ENCODE peak calls at places on chromosomes 2 and 18, in nine cellular contexts. J, Q, A, F, W, C, O, Y and Z are unnamed samples.
A peak's percentile ranks its signal among the peaks of the same experiment; 100 is the strongest.

GRCh38 chr2:14634885-14635871 is 2.7 kb downstream of the LRATD1 start:
- DNase-seq in Q (peak; percentile 61), A (no peak), W (peak; percentile 74), J (peak; percentile 75), F (peak; percentile 52), Y (no peak), O (peak; percentile 75), C (peak; percentile 70), Z (peak; percentile 77)

GRCh38 chr2:230908595-230909191 is 16.3 kb downstream of the GPR55 start:
- DNase-seq in W (no peak), C (peak; percentile 27), Q (peak; percentile 85), Y (peak; percentile 87), J (no peak), O (no peak), A (peak; percentile 1), F (peak; percentile 85), Z (no peak)

GRCh38 chr2:99961567-99961913 is 180.8 kb downstream of the AFF3 start:
- DNase-seq in A (no peak), F (no peak), W (no peak), Y (no peak), J (no peak), Q (no peak), O (no peak), C (no peak), Z (no peak)

GRCh38 chr2:101802329-101802728 is 104.8 kb downstream of the MAP4K4 start:
- DNase-seq in W (no peak), C (no peak), Q (no peak), Y (no peak), J (no peak), A (no peak), O (no peak), F (no peak), Z (peak; percentile 43)

GRCh38 chr18:23730850-23731249 is 41.6 kb downstream of the LAMA3 start:
- DNase-seq in F (no peak), A (no peak), J (no peak), O (no peak), Q (no peak), W (no peak), Y (no peak), C (no peak), Z (no peak)

GRCh38 chr2:226023383-226023782 is 623.9 kb downstream of the NYAP2 start:
- DNase-seq in A (peak; percentile 9), W (no peak), Q (no peak), F (no peak), J (no peak), Y (no peak), C (no peak), O (no peak), Z (no peak)

GRCh38 chr2:120893874-120894584 is 158.4 kb downstream of the GLI2 start:
- DNase-seq in C (no peak), A (no peak), W (peak; percentile 83), O (no peak), J (peak; percentile 45), Y (no peak), Q (no peak), F (no peak), Z (peak; percentile 22)

GRCh38 chr18:63626431-63626830 is 17.6 kb downstream of the SERPINB4 start:
- DNase-seq in O (no peak), J (no peak), F (no peak), Y (no peak), W (no peak), A (no peak), C (no peak), Q (no peak), Z (no peak)

GRCh38 chr2:141869572-141869971 is 261.2 kb downstream of the LRP1B start:
- DNase-seq in F (no peak), Q (no peak), W (no peak), Y (no peak), C (no peak), O (no peak), J (no peak), A (no peak), Z (no peak)

GRCh38 chr2:164522561-164522981 is 98.7 kb downstream of the GRB14 start:
- DNase-seq in O (no peak), Y (no peak), F (no peak), C (no peak), J (no peak), A (no peak), W (no peak), Q (no peak), Z (no peak)

GRCh38 chr2:43848174-43848573 is 9.4 kb downstream of the ABCG8 start:
- DNase-seq in Q (peak; percentile 28), O (no peak), J (no peak), Y (no peak), C (no peak), F (no peak), W (no peak), A (no peak), Z (no peak)

GRCh38 chr2:64359892-64360657 is 93.9 kb upstream of the LGALSL start:
- DNase-seq in F (peak; percentile 92), Q (peak; percentile 95), W (peak; percentile 43), C (peak; percentile 83), A (peak; percentile 64), Y (peak; percentile 81), J (peak; percentile 13), O (peak; percentile 45), Z (peak; percentile 59)

GRCh38 chr18:46477425-46478011 is 179.5 kb downstream of the LOXHD1 start:
- DNase-seq in O (no peak), A (no peak), J (no peak), C (no peak), W (no peak), F (no peak), Q (no peak), Y (no peak), Z (no peak)

GRCh38 chr2:48530033-48530804 is at the start of gene STON1:
- DNase-seq in Y (peak; percentile 72), C (peak; percentile 72), Q (peak; percentile 50), O (peak; percentile 71), J (peak; percentile 53), W (peak; percentile 72), F (peak; percentile 65), A (peak; percentile 57), Z (peak; percentile 50)

GRCh38 chr2:144456680-144457079 is 63.2 kb downstream of the ZEB2 start:
- DNase-seq in Y (no peak), A (no peak), C (no peak), W (no peak), J (peak; percentile 63), Q (peak; percentile 98), O (no peak), F (peak; percentile 89), Z (no peak)

GRCh38 chr18:6982398-6982797 is 135.2 kb downstream of the LAMA1 start:
- DNase-seq in O (no peak), Q (no peak), Y (no peak), W (no peak), J (no peak), A (no peak), C (no peak), F (no peak), Z (no peak)

GRCh38 chr2:54516842-54517241 is 60.7 kb downstream of the SPTBN1 start:
- DNase-seq in F (no peak), O (no peak), C (no peak), W (no peak), J (no peak), A (no peak), Q (no peak), Y (no peak), Z (no peak)

GRCh38 chr2:186848873-186849578 is at the start of gene ZSWIM2:
- DNase-seq in O (peak; percentile 32), J (peak; percentile 83), Q (peak; percentile 98), F (peak; percentile 95), Y (no peak), C (peak; percentile 64), W (peak; percentile 93), A (no peak), Z (peak; percentile 69)

GRCh38 chr2:177165731-177166711 is 46.6 kb upstream of the HNRNPA3 start:
- DNase-seq in C (no peak), O (peak; percentile 18), F (peak; percentile 71), J (no peak), Y (no peak), W (no peak), A (peak; percentile 91), Q (peak; percentile 59), Z (no peak)

GRCh38 chr18:46470714-46471113 is 186.3 kb downstream of the LOXHD1 start:
- DNase-seq in O (no peak), J (no peak), A (no peak), F (no peak), Y (no peak), C (no peak), Q (no peak), W (no peak), Z (no peak)

GRCh38 chr2:9406529-9407362 is 16.6 kb downstream of the ITGB1BP1 start:
- DNase-seq in Y (peak; percentile 39), Q (no peak), A (no peak), F (no peak), O (no peak), W (no peak), C (no peak), J (no peak), Z (no peak)

GRCh38 chr2:156445311-156446218 is 9.4 kb downstream of the GPD2 start:
- DNase-seq in O (no peak), J (no peak), C (no peak), W (no peak), A (no peak), F (peak; percentile 87), Q (peak; percentile 85), Y (no peak), Z (no peak)

GRCh38 chr18:12996661-12997292 is 5.6 kb downstream of the CEP192 start:
- DNase-seq in C (no peak), Y (no peak), Q (no peak), O (no peak), A (no peak), J (no peak), W (no peak), F (no peak), Z (no peak)

GRCh38 chr2:172931923-172932520 is 143.6 kb upstream of the MAP3K20 start:
- DNase-seq in C (peak; percentile 51), F (peak; percentile 88), W (peak; percentile 68), O (peak; percentile 69), Q (peak; percentile 71), Y (peak; percentile 78), A (peak; percentile 75), J (peak; percentile 82), Z (peak; percentile 54)

GRCh38 chr2:234949762-234950434 is 1.9 kb upstream of the SH3BP4 start:
- DNase-seq in Q (peak; percentile 100), F (peak; percentile 88), A (peak; percentile 42), W (no peak), C (no peak), O (no peak), J (no peak), Y (no peak), Z (no peak)

GRCh38 chr18:46034230-46034629 is 37.8 kb downstream of the PSTPIP2 start:
- DNase-seq in O (no peak), A (no peak), W (no peak), F (peak; percentile 74), J (no peak), C (no peak), Q (peak; percentile 50), Y (no peak), Z (no peak)

GRCh38 chr2:46784278-46784677 is 131.3 kb downstream of the MCFD2 start:
- DNase-seq in Y (no peak), C (no peak), J (no peak), A (no peak), W (no peak), F (no peak), Q (no peak), O (no peak), Z (no peak)

GRCh38 chr2:182593394-182593707 is 122.7 kb upstream of the DNAJC10 start:
- DNase-seq in Q (peak; percentile 83), O (no peak), F (peak; percentile 81), W (no peak), C (no peak), A (peak; percentile 21), J (no peak), Y (no peak), Z (no peak)

GRCh38 chr2:236366406-236366805 is 102.2 kb upstream of the ASB18 start:
- DNase-seq in C (no peak), A (peak; percentile 60), Q (no peak), F (no peak), J (no peak), W (peak; percentile 27), Y (peak; percentile 67), O (no peak), Z (no peak)